ENCODE peak calls at places on chromosomes 4 and X, in four cellular contexts. S is mesendoderm, V is H1, F is H9. H is an unnamed sample.

GRCh38 chr4:187118731-187119130 is 395.1 kb upstream of the FAT1 start:
- DNase-seq in F (no peak), V (no peak), S (no peak), H (peak)

GRCh38 chr4:156201050-156201449 is 247.4 kb upstream of the CTSO start:
- DNase-seq in V (no peak), F (no peak), S (no peak), H (no peak)

GRCh38 chr4:141102367-141102766 is 30.9 kb downstream of the RNF150 start:
- DNase-seq in V (no peak), F (no peak), S (peak), H (peak)

GRCh38 chrX:150212672-150213480 is 150.2 kb upstream of the MAMLD1 start:
- DNase-seq in S (peak), F (no peak), V (no peak), H (peak)

GRCh38 chrX:22136711-22137110 is 104.6 kb downstream of the PHEX start:
- DNase-seq in F (no peak), S (no peak), V (no peak), H (peak)

GRCh38 chr4:34193451-34194154 is 2050.7 kb downstream of the ARAP2 start:
- DNase-seq in V (no peak), F (no peak), S (no peak), H (peak)

GRCh38 chr4:172785623-172786022 is 383.0 kb upstream of the GALNT7 start:
- DNase-seq in S (no peak), V (no peak), F (no peak), H (peak)

GRCh38 chr4:1973218-1973617 is 35.6 kb downstream of the NELFA start:
- DNase-seq in F (no peak), V (no peak), S (no peak), H (no peak)

GRCh38 chrX:134880866-134881265 is 109.9 kb upstream of the SMIM10 start:
- DNase-seq in V (no peak), S (no peak), F (no peak), H (peak)

GRCh38 chrX:20530319-20530979 is 263.7 kb upstream of the RPS6KA3 start:
- DNase-seq in V (no peak), S (peak), F (peak), H (peak)

GRCh38 chrX:78595901-78596502 is 63.1 kb downstream of the RTL3 start:
- DNase-seq in F (no peak), S (peak), V (peak), H (no peak)

GRCh38 chrX:2751291-2751690 is 549 bp upstream of the XG start:
- DNase-seq in S (no peak), V (no peak), F (no peak), H (peak)

GRCh38 chrX:107710617-107711391 is 64.8 kb downstream of the TSC22D3 start:
- DNase-seq in S (peak), F (no peak), V (no peak), H (peak)

GRCh38 chr4:84971319-84971932 is 4.9 kb upstream of the WDFY3 start:
- DNase-seq in F (no peak), V (no peak), S (peak), H (peak)

GRCh38 chr4:59869056-59869455 is 1331.1 kb upstream of the ADGRL3 start:
- DNase-seq in V (no peak), F (no peak), S (no peak), H (no peak)

GRCh38 chrX:108064613-108065012 is 19.7 kb downstream of the VSIG1 start:
- DNase-seq in S (no peak), V (no peak), F (no peak), H (no peak)

GRCh38 chrX:119502727-119503483 is 34.7 kb downstream of the SLC25A5 start:
- DNase-seq in V (no peak), S (no peak), F (peak), H (peak)

DNA sequence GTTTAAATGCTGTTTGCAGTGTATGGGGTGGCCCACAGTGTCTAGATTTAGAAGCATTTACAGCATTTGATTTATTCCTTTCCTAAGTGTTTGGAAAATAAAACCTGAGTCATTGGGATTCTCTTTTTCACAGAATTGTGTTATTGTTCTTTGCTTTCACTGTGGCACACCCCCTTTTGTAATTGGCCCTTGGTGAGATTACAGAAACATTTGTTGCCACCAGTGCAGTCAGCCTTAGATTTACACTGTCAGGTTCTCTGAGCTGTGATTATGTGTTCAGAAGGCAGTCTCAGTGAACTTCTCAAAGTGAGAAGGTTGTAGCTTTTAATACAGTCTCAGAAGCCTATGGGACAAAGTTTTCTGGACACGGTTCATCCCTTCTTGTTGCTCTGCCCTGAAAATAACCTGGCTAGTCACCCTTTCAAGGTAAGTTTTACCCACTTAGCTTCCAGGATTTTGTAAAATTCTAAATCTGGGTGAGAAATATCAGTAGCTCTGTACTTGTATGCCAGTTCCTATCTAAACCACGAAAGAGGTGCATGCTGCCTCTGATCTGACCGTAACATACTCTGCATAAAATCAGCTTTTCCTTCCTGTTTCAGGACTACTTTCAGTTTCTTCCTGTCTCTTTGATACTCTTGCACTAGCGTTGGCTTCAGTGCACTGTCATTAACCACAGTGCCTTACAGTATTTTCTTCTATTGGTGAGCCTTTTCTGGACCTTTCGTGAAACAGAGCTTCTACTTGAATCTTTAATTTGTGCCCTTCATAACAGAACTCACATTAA is 12.6 kb downstream of the RUFY3 start:
- DNase-seq in V (no peak), S (no peak), F (no peak), H (peak)
- H3K18ac ChIP-seq in V (no peak), S (no peak), F (no peak), H (no peak)

GRCh38 chr4:106773106-106773905 is 262.8 kb downstream of the DKK2 start:
- DNase-seq in F (no peak), V (no peak), S (no peak), H (no peak)
- H4K5ac ChIP-seq in F (no peak), V (no peak), S (no peak), H (no peak)

GRCh38 chr4:139176299-139177048 is 544 bp downstream of the ELF2 start:
- DNase-seq in F (peak), S (peak), V (no peak), H (peak)

GRCh38 chr4:139171878-139172691 is 4.9 kb downstream of the ELF2 start:
- DNase-seq in V (no peak), S (peak), F (no peak), H (peak)

GRCh38 chr4:139175647-139176298 is 1.2 kb downstream of the ELF2 start:
- DNase-seq in S (no peak), V (no peak), F (no peak), H (peak)

GRCh38 chr4:139177888-139178609 is 1.0 kb upstream of the ELF2 start:
- DNase-seq in V (peak), F (peak), S (peak), H (peak)

DNA sequence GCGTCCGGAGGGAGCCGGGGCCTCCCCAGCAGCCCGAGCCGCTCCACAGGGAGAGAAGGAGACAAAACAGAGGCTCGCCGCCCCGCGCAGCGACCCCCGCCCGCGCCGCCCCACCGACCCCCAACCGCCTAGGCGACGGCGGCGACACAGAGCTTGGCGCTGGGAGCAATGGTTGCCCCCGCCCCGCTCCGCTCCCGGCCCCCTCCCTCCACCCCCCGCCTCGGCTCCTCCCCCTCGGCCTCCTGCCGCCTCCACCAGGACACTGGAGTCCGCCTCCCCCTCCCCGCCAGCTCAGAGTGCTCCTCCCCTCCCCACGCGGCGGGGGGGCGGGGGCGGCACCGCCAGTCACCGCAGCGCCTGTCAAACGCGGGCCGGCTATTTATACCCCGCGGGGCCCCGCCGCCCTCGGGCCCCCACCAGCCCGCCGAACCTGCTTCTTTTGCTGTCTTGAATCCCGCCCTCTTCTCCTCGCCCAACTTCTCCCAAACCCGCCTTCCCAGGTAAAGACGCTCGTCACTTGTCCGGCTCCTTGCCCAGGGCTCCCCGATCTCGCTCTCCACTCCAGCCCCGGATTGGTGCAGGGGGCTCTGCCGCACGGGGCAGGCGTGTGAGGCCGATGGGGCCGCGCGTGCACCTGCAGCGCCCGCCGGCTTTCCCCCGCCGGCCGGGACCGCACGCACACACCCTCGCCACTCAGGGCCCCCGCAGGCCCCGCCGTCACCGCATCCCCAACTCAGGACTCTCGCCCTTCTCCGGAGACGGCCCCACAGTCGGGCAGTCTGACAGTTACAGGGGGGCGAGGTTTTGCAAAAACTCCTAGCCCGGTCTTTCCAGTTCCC is at the start of gene ELF2:
- DNase-seq in S (peak), F (peak), V (no peak), H (peak)
- H2BK120ac ChIP-seq in S (peak), F (peak), V (no peak), H (peak)

DNA sequence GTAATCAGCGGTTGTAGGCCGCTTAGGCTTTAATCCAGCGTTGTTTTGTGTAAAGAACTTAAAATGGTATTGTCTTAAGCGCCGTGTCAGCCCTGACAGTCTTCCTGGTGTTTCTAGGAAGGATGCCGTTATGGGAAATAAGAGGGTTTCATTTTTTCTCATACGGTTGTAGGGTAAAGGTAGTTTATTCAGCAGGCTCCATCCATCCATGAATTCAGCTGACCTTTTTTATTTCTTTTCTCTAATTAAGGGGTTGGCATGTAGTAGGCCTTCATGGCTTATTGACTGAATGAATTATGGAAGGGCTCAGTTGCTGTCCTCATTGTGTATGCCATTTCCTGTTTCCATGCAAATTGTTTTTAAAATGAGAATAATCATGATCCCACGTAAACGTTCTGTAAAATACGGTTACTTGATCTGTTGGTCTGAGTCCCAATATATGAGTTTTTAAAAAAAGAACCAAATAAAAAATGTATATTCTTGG is 686 bp downstream of the OCIAD1 start:
- DNase-seq in S (no peak), V (no peak), F (no peak), H (peak)
- H3K18ac ChIP-seq in S (no peak), V (peak), F (peak), H (peak)

GRCh38 chrX:106220177-106220576 is 52.1 kb downstream of the PWWP3B start:
- DNase-seq in S (peak), F (no peak), V (no peak), H (no peak)
- H4K5ac ChIP-seq in S (no peak), F (no peak), V (no peak), H (no peak)

GRCh38 chr4:145012841-145013240 is 85.2 kb downstream of the ANAPC10 start:
- DNase-seq in S (peak), V (no peak), F (no peak), H (peak)
- H2BK120ac ChIP-seq in S (no peak), V (no peak), F (no peak), H (peak)

DNA sequence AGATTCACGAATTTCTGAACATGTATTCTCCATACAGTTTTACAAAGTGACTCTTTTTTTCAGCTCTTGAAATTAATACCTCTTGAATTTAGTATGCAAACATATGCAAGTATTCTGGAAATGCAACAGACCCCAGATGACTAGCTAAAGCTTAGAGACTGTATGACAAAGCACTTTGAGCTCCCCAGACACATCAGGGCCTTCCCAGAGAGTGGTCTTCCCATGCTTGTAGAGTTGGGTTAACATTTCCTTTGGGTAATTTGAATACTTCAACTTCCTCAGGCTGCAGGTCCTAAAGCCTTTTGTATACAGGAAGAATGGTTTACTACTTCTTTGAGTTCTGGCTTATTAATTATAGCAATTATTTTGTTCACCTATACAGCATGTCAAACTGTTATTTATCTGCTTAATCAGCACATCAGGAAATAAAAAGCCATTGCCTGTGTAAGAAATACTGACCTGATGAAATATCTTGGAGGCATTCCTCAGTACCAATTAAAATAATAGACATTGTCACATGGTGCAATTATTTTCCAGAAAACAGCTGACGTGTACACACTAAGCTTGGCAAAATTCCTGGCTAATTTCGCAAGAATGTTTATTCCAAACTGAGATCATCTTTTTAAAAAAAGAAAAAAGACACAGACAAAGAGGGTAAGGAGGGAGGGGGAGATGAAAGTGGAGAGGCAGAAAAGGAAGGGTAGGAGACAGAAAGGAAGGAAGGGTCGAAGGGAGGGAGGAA is 62.1 kb upstream of the NFKB1 start:
- DNase-seq in F (no peak), S (peak), V (no peak), H (peak)
- H3K18ac ChIP-seq in F (no peak), S (no peak), V (no peak), H (peak)

GRCh38 chr4:159902648-159903047 is 799.8 kb downstream of the RAPGEF2 start:
- DNase-seq in V (no peak), S (no peak), F (no peak), H (no peak)

GRCh38 chr4:159900562-159900961 is 797.7 kb downstream of the RAPGEF2 start:
- DNase-seq in V (no peak), F (no peak), S (no peak), H (no peak)

GRCh38 chr4:159906051-159906450 is 803.2 kb downstream of the RAPGEF2 start:
- DNase-seq in S (no peak), V (no peak), F (no peak), H (no peak)

GRCh38 chr4:159899596-159899995 is 796.7 kb downstream of the RAPGEF2 start:
- DNase-seq in F (no peak), S (peak), V (no peak), H (no peak)

GRCh38 chr4:159904906-159905305 is 802.0 kb downstream of the RAPGEF2 start:
- DNase-seq in V (no peak), S (no peak), F (no peak), H (no peak)
- H4K5ac ChIP-seq in V (no peak), S (no peak), F (no peak), H (no peak)

GRCh38 chr4:128322311-128322710 is 34.7 kb upstream of the PGRMC2 start:
- DNase-seq in S (no peak), F (no peak), V (no peak), H (peak)
- H2BK120ac ChIP-seq in S (no peak), F (no peak), V (no peak), H (peak)

GRCh38 chrX:132957211-132958085 is 981 bp downstream of the HS6ST2 start:
- DNase-seq in F (peak), S (peak), V (no peak), H (no peak)
- H3K18ac ChIP-seq in F (no peak), S (peak), V (no peak), H (no peak)

H was measured in IMR-90.